ENCODE peak calls at places on chromosomes 16 and 17, in five cellular contexts. One of them, this sample, is unnamed.

GRCh38 chr17:7220593-7221280 is 999 bp downstream of the ACADVL start:
- DNase-seq in H54: no peak
- DNase-seq in EL: peak
- DNase-seq in neuronal stem cell: no peak
- DNase-seq in OCI-M1: peak
- DNase-seq in this sample: peak

GRCh38 chr17:83122834-83123233 is 43.4 kb downstream of the METRNL start:
- DNase-seq in neuronal stem cell: no peak
- DNase-seq in OCI-M1: no peak
- DNase-seq in H54: no peak
- DNase-seq in EL: no peak
- DNase-seq in this sample: no peak

GRCh38 chr17:42891539-42892152 is 9.0 kb upstream of the G6PC1 start:
- DNase-seq in H54: no peak
- DNase-seq in neuronal stem cell: no peak
- DNase-seq in OCI-M1: no peak
- DNase-seq in EL: no peak
- DNase-seq in this sample: no peak

GRCh38 chr16:31190818-31191444 is 11.0 kb downstream of the FUS start:
- DNase-seq in OCI-M1: no peak
- DNase-seq in H54: no peak
- DNase-seq in EL: no peak
- DNase-seq in neuronal stem cell: no peak
- DNase-seq in this sample: no peak

GRCh38 chr16:67979955-67980678 is at the start of gene DPEP3:
- DNase-seq in EL: no peak
- DNase-seq in OCI-M1: no peak
- DNase-seq in neuronal stem cell: no peak
- DNase-seq in H54: no peak
- DNase-seq in this sample: no peak

GRCh38 chr17:74750327-74751069 is 2.1 kb downstream of the NHERF1 start:
- DNase-seq in H54: no peak
- DNase-seq in EL: no peak
- DNase-seq in OCI-M1: no peak
- DNase-seq in neuronal stem cell: no peak
- DNase-seq in this sample: no peak

GRCh38 chr17:60231234-60231633 is 81.5 kb downstream of the CA4 start:
- DNase-seq in OCI-M1: peak
- DNase-seq in neuronal stem cell: no peak
- DNase-seq in H54: no peak
- DNase-seq in EL: peak
- DNase-seq in this sample: no peak

GRCh38 chr16:1051446-1051845 is 21.1 kb upstream of the SSTR5 start:
- DNase-seq in neuronal stem cell: no peak
- DNase-seq in EL: no peak
- DNase-seq in H54: no peak
- DNase-seq in OCI-M1: no peak
- DNase-seq in this sample: no peak

GRCh38 chr16:22638393-22639206 is 127.9 kb downstream of the NPIPB5 start:
- DNase-seq in H54: peak
- DNase-seq in OCI-M1: no peak
- DNase-seq in neuronal stem cell: no peak
- DNase-seq in EL: peak
- DNase-seq in this sample: no peak

GRCh38 chr17:73340093-73340596 is 28.3 kb upstream of the CDC42EP4 start:
- DNase-seq in H54: peak
- DNase-seq in OCI-M1: peak
- DNase-seq in EL: peak
- DNase-seq in neuronal stem cell: no peak
- DNase-seq in this sample: peak

GRCh38 chr16:27618140-27618539 is 68.2 kb downstream of the KATNIP start:
- DNase-seq in EL: no peak
- DNase-seq in H54: no peak
- DNase-seq in neuronal stem cell: no peak
- DNase-seq in OCI-M1: no peak
- DNase-seq in this sample: no peak

GRCh38 chr17:60720763-60721531 is 43.3 kb downstream of the BCAS3 start:
- DNase-seq in neuronal stem cell: peak
- DNase-seq in OCI-M1: peak
- DNase-seq in EL: peak
- DNase-seq in H54: peak
- DNase-seq in this sample: peak

This sample was measured in RCC 7860.